ENCODE peak calls at places on chromosomes 1 and 21, in four cellular contexts. D, A, Z and S are unnamed samples.

GRCh38 chr1:159951016-159951415 is 3.0 kb downstream of the SLAMF9 start:
- DNase-seq in A (no peak), D (no peak), Z (no peak), S (no peak)

GRCh38 chr1:246933893-246934292 is 2.1 kb upstream of the AHCTF1 start:
- DNase-seq in A (no peak), Z (no peak), D (no peak), S (no peak)

GRCh38 chr1:156689960-156690672 is 12.9 kb upstream of the NES start:
- DNase-seq in D (no peak), A (peak), Z (no peak), S (no peak)

GRCh38 chr1:15975358-15975804 is 520 bp downstream of the ZBTB17 start:
- DNase-seq in D (peak), A (peak), Z (no peak), S (no peak)

GRCh38 chr21:40752125-40752524 is 94.8 kb downstream of the DSCAM start:
- DNase-seq in D (no peak), Z (no peak), A (peak), S (no peak)

GRCh38 chr1:3186526-3186921 is 117.5 kb downstream of the PRDM16 start:
- DNase-seq in Z (no peak), A (peak), D (peak), S (no peak)

GRCh38 chr1:50930965-50931737 is 28.9 kb downstream of the FAF1 start:
- DNase-seq in D (no peak), Z (no peak), A (no peak), S (no peak)

GRCh38 chr1:42931911-42932422 is 26.7 kb downstream of the SLC2A1 start:
- DNase-seq in Z (peak), A (no peak), D (peak), S (peak)

GRCh38 chr1:235513495-235514366 is 9.5 kb upstream of the B3GALNT2 start:
- DNase-seq in D (no peak), A (peak), Z (peak), S (no peak)

GRCh38 chr1:3910769-3911520 is 10.9 kb upstream of the C1orf174 start:
- DNase-seq in A (peak), D (peak), Z (peak), S (peak)

GRCh38 chr1:71196685-71197084 is 115.8 kb upstream of the ZRANB2 start:
- DNase-seq in D (no peak), Z (no peak), A (no peak), S (no peak)

GRCh38 chr21:27300770-27301169 is 333.9 kb upstream of the ADAMTS5 start:
- DNase-seq in Z (no peak), D (no peak), A (no peak), S (no peak)